ENCODE peak calls at places on chromosomes 11 and 22, in four cellular contexts. X is GM12892; F is C1 segment of cervical spinal cord; E is activated T-helper 1 cell treated with anti-CD3 and anti-CD28 coated beads, Interleukin-12 subunit alpha, Interleukin-12 subunit beta, Interleukin-2, Interleukin-4 antibody, amounts not matched to agents 30 ng/mL and 10 ng/mL and 1 ng/mL, durations not matched to agents 14 hours and 24 hours and 36 hours. O is an unnamed sample.

GRCh38 chr22:46220921-46221320 is 29.2 kb downstream of the CDPF1 start:
- DNase-seq in X (no peak), E (no peak), F (no peak), O (no peak)

GRCh38 chr11:60942970-60943565 is 8.9 kb downstream of the SLC15A3 start:
- DNase-seq in X (no peak), F (no peak), E (no peak), O (no peak)

GRCh38 chr11:6307879-6308278 is 12.4 kb downstream of the CAVIN3 start:
- DNase-seq in X (no peak), E (no peak), F (no peak), O (no peak)

GRCh38 chr11:12165237-12165875 is 55.0 kb downstream of the MICAL2 start:
- DNase-seq in X (no peak), E (no peak), F (no peak), O (peak)

GRCh38 chr22:42883121-42883520 is 26.0 kb upstream of the ARFGAP3 start:
- DNase-seq in X (no peak), E (no peak), F (no peak), O (no peak)

GRCh38 chr11:46279393-46280099 is 2.1 kb downstream of the CREB3L1 start:
- DNase-seq in E (no peak), F (peak), X (no peak), O (peak)

GRCh38 chr11:10293423-10294288 is at the start of gene SBF2:
- DNase-seq in F (peak), E (peak), X (peak), O (peak)

GRCh38 chr11:35165416-35166368 is 26.7 kb downstream of the CD44 start:
- DNase-seq in E (peak), F (no peak), X (no peak), O (no peak)

GRCh38 chr22:43945632-43946390 is 9.4 kb upstream of the SAMM50 start:
- DNase-seq in E (peak), F (peak), X (peak), O (peak)

GRCh38 chr11:122758361-122758760 is 79.9 kb upstream of the CRTAM start:
- DNase-seq in E (no peak), F (no peak), X (no peak), O (no peak)

GRCh38 chr11:20020716-20021115 is 139.6 kb downstream of the DBX1 start:
- DNase-seq in F (no peak), X (no peak), E (no peak), O (no peak)

GRCh38 chr11:8693555-8693954 is 11.0 kb downstream of the RPL27A start:
- DNase-seq in F (no peak), E (no peak), X (no peak), O (no peak)

GRCh38 chr11:113974741-113975470 is at the start of gene HTR3A:
- DNase-seq in E (no peak), F (no peak), X (no peak), O (peak)

GRCh38 chr11:75193271-75193670 is 42.4 kb downstream of the SLCO2B1 start:
- DNase-seq in E (no peak), X (no peak), F (no peak), O (no peak)

GRCh38 chr11:17066691-17067090 is 10.8 kb downstream of the RPS13 start:
- DNase-seq in X (no peak), E (no peak), F (no peak), O (peak)

GRCh38 chr11:64237484-64237951 is 3.1 kb downstream of the VEGFB start:
- DNase-seq in X (no peak), E (no peak), F (no peak), O (no peak)

GRCh38 chr11:66082936-66083698 is 13.0 kb downstream of the PACS1 start:
- DNase-seq in F (no peak), X (no peak), E (no peak), O (peak)

GRCh38 chr11:76802621-76803020 is 19.5 kb downstream of the TSKU start:
- DNase-seq in E (no peak), F (no peak), X (no peak), O (no peak)

GRCh38 chr11:23112987-23113886 is 253.0 kb upstream of the CCDC179 start:
- DNase-seq in E (no peak), X (no peak), F (no peak), O (peak)

O was measured in G401.